ENCODE peak calls at places on chromosomes 5 and 9, in five cellular contexts. Z is HCT116; Y is left ventricle myocardium inferior; J is CD8-positive, alpha-beta T cell; Q is heart right ventricle. R is an unnamed sample.

GRCh38 chr9:128805661-128806060 is 12.6 kb upstream of the ENDOG start:
- DNase-seq in Z (no peak), Y (no peak), J (no peak), Q (no peak), R (no peak)

GRCh38 chr5:58999804-59000595 is 417.1 kb downstream of the RAB3C start:
- DNase-seq in Z (peak), Y (no peak), J (no peak), Q (no peak), R (no peak)

GRCh38 chr5:423233-423565 is 19.8 kb upstream of the EXOC3 start:
- DNase-seq in Z (no peak), Y (no peak), J (no peak), Q (no peak), R (no peak)

GRCh38 chr9:38141751-38142150 is 72.7 kb upstream of the SHB start:
- DNase-seq in Z (no peak), Y (no peak), J (no peak), Q (no peak), R (no peak)

GRCh38 chr5:16625116-16625515 is 8.3 kb upstream of the RETREG1 start:
- DNase-seq in Z (no peak), Y (no peak), J (no peak), Q (no peak), R (no peak)

GRCh38 chr5:11377896-11378295 is 526.4 kb downstream of the CTNND2 start:
- DNase-seq in Z (no peak), Y (no peak), J (no peak), Q (no peak), R (no peak)

GRCh38 chr9:82606761-82607382 is 456.1 kb downstream of the RASEF start:
- DNase-seq in Z (peak), Y (no peak), J (no peak), Q (peak), R (peak)

GRCh38 chr9:21565137-21565536 is 83.0 kb upstream of the IFNE start:
- DNase-seq in Z (peak), Y (no peak), J (no peak), Q (no peak), R (no peak)

DNA sequence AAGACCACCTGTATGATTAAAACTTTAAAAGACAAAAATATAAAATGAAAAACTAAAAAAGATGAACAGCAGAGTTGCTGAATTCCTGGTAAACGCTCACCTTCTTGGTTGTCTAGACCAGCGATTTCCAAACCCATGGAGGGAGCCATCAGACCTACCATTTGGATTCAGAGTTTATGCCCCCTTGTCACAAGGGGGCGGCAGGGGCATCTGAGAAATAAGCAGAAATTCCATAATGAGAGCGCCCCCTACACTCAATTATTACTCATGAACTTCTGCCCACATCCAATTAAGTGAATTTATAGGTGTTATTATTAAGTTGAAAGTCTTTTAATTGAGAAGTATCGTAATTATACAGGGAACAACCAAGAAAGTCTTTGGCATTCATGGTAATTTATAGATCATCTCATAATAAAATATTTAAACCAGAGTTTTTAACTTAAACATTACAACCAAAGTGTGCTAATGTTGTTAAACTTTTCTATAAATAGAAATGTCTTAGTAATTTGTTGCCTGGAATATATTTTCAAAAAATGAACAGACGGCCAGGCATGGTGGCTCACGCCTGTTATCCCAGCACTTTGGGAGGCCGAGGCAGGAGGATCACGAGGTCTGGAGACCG is 35.2 kb upstream of the SPATA31C2 start:
- DNase-seq in Z (peak), Y (peak), J (peak), Q (peak), R (no peak)
- TF ChIP-seq CTCF in Z (peak), Y (peak), J (peak), Q (peak), R (peak)

GRCh38 chr5:61289241-61289640 is 42.8 kb upstream of the ZSWIM6 start:
- DNase-seq in Z (no peak), Y (no peak), J (no peak), Q (no peak), R (no peak)
- H3K27ac ChIP-seq in Z (no peak), Y (no peak), J (no peak), Q (no peak), R (no peak)

GRCh38 chr9:137422668-137423000 is 328 bp downstream of the EXD3 start:
- DNase-seq in Z (no peak), Y (peak), J (no peak), Q (no peak), R (no peak)

GRCh38 chr9:137421838-137422667 is 909 bp downstream of the EXD3 start:
- DNase-seq in Z (no peak), Y (peak), J (no peak), Q (no peak), R (no peak)

GRCh38 chr9:137423810-137424291 is 658 bp downstream of the NOXA1 start:
- DNase-seq in Z (no peak), Y (peak), J (no peak), Q (no peak), R (no peak)

GRCh38 chr9:137426018-137426681 is 3.0 kb downstream of the NOXA1 start:
- DNase-seq in Z (no peak), Y (peak), J (no peak), Q (no peak), R (no peak)

DNA sequence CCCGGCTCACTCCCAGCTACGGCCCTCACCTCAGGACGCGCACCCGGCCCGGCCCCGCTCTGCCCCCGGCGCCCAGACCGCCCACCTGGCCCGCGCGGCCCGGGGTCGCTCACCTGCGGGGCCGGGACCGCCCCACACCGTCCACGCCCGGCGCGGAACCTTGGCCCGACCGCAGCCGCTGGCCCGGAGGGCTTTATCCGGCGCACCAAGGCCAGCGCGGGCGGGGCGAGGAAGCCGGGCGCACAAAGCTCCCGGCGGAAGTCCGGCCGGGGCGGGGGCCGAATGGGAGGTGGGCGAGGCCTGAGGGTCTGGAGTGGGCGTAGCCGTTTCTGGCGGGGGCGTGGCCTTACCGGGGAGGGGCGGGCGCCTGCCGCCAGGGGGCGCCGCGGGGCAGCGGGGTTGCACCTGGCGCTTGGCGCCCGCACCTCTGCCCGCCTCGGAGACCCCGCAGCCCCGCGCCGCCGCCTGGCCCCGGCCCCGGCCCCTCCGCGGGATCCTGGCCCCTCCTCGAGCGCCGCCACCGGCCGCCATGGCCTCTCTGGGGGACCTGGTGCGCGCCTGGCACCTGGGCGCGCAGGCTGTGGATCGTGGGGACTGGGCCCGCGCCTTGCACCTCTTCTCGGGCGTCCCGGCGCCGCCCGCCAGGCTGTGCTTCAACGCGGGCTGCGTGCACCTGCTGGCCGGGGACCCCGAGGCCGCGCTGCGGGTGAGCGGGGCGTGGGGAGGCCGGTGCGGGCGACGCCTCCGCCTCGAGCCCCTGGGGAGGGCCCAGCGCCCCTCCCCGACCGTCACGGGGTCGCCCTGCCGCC is at the start of the genes EXD3 and NOXA1:
- DNase-seq in Z (peak), Y (peak), J (peak), Q (peak), R (peak)
- TF ChIP-seq CTCF in Z (peak), Y (peak), J (peak), Q (peak), R (peak)

DNA sequence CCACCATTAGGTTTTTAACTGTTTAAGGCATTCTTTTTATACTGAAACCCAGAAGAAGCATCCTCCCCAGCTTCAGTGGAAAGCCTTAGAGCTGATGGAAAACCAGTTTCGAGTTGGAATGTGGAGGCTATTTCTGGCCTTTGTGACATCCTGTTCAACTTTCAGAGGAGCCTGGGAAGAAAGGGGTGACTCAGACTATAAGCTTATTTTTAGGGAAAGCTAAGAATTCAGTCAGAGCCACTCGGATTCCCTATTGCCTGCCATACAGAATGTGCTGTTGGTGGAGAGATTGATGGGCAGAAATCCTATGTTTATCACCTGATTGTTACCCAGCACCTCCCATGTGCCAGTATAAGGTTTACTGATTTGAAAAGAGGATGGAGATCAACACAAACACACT is 19.8 kb downstream of the PALM2AKAP2 start:
- DNase-seq in Z (no peak), Y (no peak), J (no peak), Q (no peak), R (no peak)
- H3K27ac ChIP-seq in Z (no peak), Y (peak), J (no peak), Q (peak), R (no peak)

GRCh38 chr5:25009063-25009462 is 364.3 kb upstream of the CDH10 start:
- DNase-seq in Z (no peak), Y (no peak), J (no peak), Q (no peak), R (no peak)

GRCh38 chr5:25006734-25007133 is 362.0 kb upstream of the CDH10 start:
- DNase-seq in Z (no peak), Y (no peak), J (no peak), Q (no peak), R (no peak)
- TF ChIP-seq CTCF in Z (no peak), Y (no peak), J (no peak), Q (no peak), R (no peak)

GRCh38 chr9:99185904-99186303 is 35.8 kb downstream of the ALG2 start:
- DNase-seq in Z (no peak), Y (no peak), J (no peak), Q (no peak), R (no peak)

GRCh38 chr9:99183616-99184015 is 38.1 kb downstream of the ALG2 start:
- DNase-seq in Z (no peak), Y (no peak), J (no peak), Q (no peak), R (no peak)

GRCh38 chr9:99184427-99185327 is 37.1 kb downstream of the ALG2 start:
- DNase-seq in Z (peak), Y (peak), J (peak), Q (peak), R (peak)

GRCh38 chr9:99185328-99185632 is 36.5 kb downstream of the ALG2 start:
- DNase-seq in Z (no peak), Y (no peak), J (no peak), Q (no peak), R (no peak)

GRCh38 chr9:99184073-99184426 is 37.7 kb downstream of the ALG2 start:
- DNase-seq in Z (no peak), Y (peak), J (no peak), Q (no peak), R (no peak)
- H3K27ac ChIP-seq in Z (no peak), Y (peak), J (no peak), Q (peak), R (no peak)

GRCh38 chr5:181173027-181173419 is 25.6 kb downstream of the OR2V2 start:
- DNase-seq in Z (no peak), Y (no peak), J (no peak), Q (no peak), R (no peak)

GRCh38 chr5:181170996-181171395 is 23.6 kb downstream of the OR2V2 start:
- DNase-seq in Z (no peak), Y (no peak), J (no peak), Q (no peak), R (no peak)

GRCh38 chr5:181176258-181176952 is 28.6 kb downstream of the TRIM7 start:
- DNase-seq in Z (no peak), Y (no peak), J (no peak), Q (no peak), R (no peak)

GRCh38 chr5:181171782-181172181 is 24.4 kb downstream of the OR2V2 start:
- DNase-seq in Z (no peak), Y (no peak), J (no peak), Q (no peak), R (no peak)

GRCh38 chr5:181173420-181174342 is 26.3 kb downstream of the OR2V2 start:
- DNase-seq in Z (peak), Y (no peak), J (no peak), Q (no peak), R (no peak)
- TF ChIP-seq CTCF in Z (peak), Y (no peak), J (no peak), Q (no peak), R (no peak)

DNA sequence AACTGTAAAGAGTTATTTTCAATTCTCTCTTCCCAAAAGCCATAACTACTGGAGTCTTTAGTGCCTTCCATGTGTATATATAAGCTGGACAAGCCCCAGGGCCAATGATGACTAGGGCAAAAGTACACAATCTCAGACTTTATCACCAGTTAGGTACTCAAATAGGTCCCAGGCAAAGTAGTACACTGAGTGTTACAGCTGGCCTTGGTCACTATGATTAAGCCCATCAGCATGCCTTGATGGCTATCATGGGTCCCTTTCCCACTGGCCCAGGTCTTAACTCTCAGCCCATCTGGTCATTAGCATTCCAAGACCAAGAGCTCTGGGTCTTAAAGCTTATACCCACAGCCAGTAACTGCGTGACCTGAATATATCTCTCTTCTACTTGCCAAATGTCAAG is 62.5 kb downstream of the NR6A1 start:
- DNase-seq in Z (no peak), Y (no peak), J (no peak), Q (no peak), R (no peak)
- H3K27ac ChIP-seq in Z (no peak), Y (no peak), J (no peak), Q (no peak), R (no peak)

GRCh38 chr9:137656416-137656815 is 37.6 kb downstream of the EHMT1 start:
- DNase-seq in Z (no peak), Y (peak), J (no peak), Q (no peak), R (no peak)
- TF ChIP-seq CTCF in Z (no peak), Y (no peak), J (no peak), Q (no peak), R (no peak)

DNA sequence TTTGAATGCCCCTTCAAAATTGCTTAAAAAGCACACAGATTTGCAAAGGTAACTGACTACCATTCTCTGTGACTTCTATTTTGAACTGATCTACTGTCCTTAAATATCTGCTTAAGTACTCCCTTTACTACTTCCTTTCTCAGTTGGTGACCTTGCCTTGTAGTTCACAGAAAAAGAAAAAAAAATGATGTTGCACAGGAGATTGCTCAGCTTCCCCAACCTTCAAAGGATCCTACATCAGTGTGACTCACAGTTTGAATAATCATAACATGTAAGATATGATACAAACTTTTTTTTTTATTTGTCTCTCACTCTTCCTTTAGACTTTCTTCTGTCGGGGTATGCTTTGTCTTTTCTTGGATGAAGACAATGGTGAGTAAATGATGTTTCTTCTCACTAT is 1029.6 kb downstream of the CDH12 start:
- DNase-seq in Z (no peak), Y (no peak), J (no peak), Q (no peak), R (no peak)
- H3K27ac ChIP-seq in Z (no peak), Y (no peak), J (no peak), Q (no peak), R (no peak)

R was measured in prostate gland.